ENCODE peak calls at places on chromosomes 12 and 14, in six cellular contexts. D is H9, Q is IMR-90, V is mesenchymal stem cell, P is H1, N is trophoblast cell. S is an unnamed sample.

GRCh38 chr14:34489324-34489723 is 27.3 kb upstream of the SPTSSA start:
- DNase-seq in N (peak; percentile 88), D (no peak), V (no peak), Q (peak; percentile 26), P (no peak), S (no peak)

GRCh38 chr12:111777345-111778045 is 10.8 kb downstream of the ALDH2 start:
- DNase-seq in D (no peak), Q (no peak), N (no peak), V (no peak), P (no peak), S (no peak)

GRCh38 chr14:61033851-61034250 is 52.8 kb downstream of the SLC38A6 start:
- DNase-seq in Q (peak; percentile 58), N (no peak), P (no peak), V (no peak), D (no peak), S (no peak)

GRCh38 chr14:34247605-34248004 is 214.4 kb downstream of the SPTSSA start:
- DNase-seq in D (no peak), P (no peak), V (no peak), Q (no peak), N (no peak), S (no peak)

GRCh38 chr12:67716817-67717216 is 68.3 kb downstream of the DYRK2 start:
- DNase-seq in D (no peak), P (no peak), N (peak; percentile 72), Q (peak; percentile 52), V (no peak), S (no peak)

GRCh38 chr14:91061309-91061887 is 957 bp upstream of the RPS6KA5 start:
- DNase-seq in D (no peak), Q (no peak), N (no peak), P (no peak), V (no peak), S (no peak)

GRCh38 chr14:96265387-96265786 is 9.4 kb downstream of the BDKRB1 start:
- DNase-seq in N (no peak), D (no peak), V (no peak), P (no peak), Q (peak; percentile 19), S (no peak)

GRCh38 chr12:29889737-29890136 is 106.0 kb upstream of the TMTC1 start:
- DNase-seq in P (peak; percentile 44), D (peak; percentile 83), Q (peak; percentile 32), V (peak; percentile 13), N (no peak), S (peak; percentile 49)

GRCh38 chr14:95993768-95994592 is 45.2 kb upstream of the C14orf132 start:
- DNase-seq in N (peak; percentile 69), Q (peak; percentile 53), D (peak; percentile 72), V (peak; percentile 58), P (peak; percentile 60), S (peak; percentile 73)

GRCh38 chr12:105455250-105455649 is 124.8 kb downstream of the C12orf75 start:
- DNase-seq in N (peak; percentile 51), Q (no peak), P (no peak), V (no peak), D (no peak), S (no peak)

GRCh38 chr12:13941258-13942249 is 39.8 kb downstream of the GRIN2B start:
- DNase-seq in D (peak; percentile 80), V (peak; percentile 19), P (peak; percentile 64), Q (peak; percentile 0), N (peak; percentile 93), S (peak; percentile 58)

GRCh38 chr12:54723653-54724256 is 75.6 kb upstream of the DCD start:
- DNase-seq in N (peak; percentile 59), Q (peak; percentile 11), P (no peak), V (peak; percentile 29), D (peak; percentile 46), S (no peak)

GRCh38 chr12:19912996-19913395 is 455.3 kb upstream of the PDE3A start:
- DNase-seq in N (no peak), V (no peak), Q (no peak), D (no peak), P (no peak), S (no peak)

GRCh38 chr12:64007853-64008252 is 163.4 kb downstream of the SRGAP1 start:
- DNase-seq in D (no peak), Q (peak; percentile 57), P (no peak), N (peak; percentile 63), V (no peak), S (no peak)

GRCh38 chr12:89800435-89800834 is 91.8 kb upstream of the ATP2B1 start:
- DNase-seq in Q (no peak), V (no peak), N (no peak), P (no peak), D (no peak), S (no peak)

GRCh38 chr14:35001624-35002023 is 18.8 kb downstream of the SRP54 start:
- DNase-seq in Q (no peak), N (no peak), D (no peak), P (no peak), V (no peak), S (no peak)

GRCh38 chr12:104673294-104674062 is 216.7 kb downstream of the CHST11 start:
- DNase-seq in V (peak; percentile 95), Q (no peak), D (no peak), P (no peak), N (peak; percentile 45), S (no peak)

GRCh38 chr12:73161970-73162369 is 889.8 kb downstream of the TRHDE start:
- DNase-seq in P (no peak), D (no peak), Q (no peak), V (no peak), N (no peak), S (no peak)

GRCh38 chr12:20527396-20528154 is 159.2 kb downstream of the PDE3A start:
- DNase-seq in N (no peak), Q (peak; percentile 90), V (no peak), P (no peak), D (no peak), S (no peak)

GRCh38 chr12:94841171-94841570 is 162.3 kb downstream of the NDUFA12 start:
- DNase-seq in V (peak; percentile 18), D (no peak), P (no peak), Q (no peak), N (no peak), S (no peak)

GRCh38 chr14:89630096-89630829 is 213.2 kb upstream of the FOXN3 start:
- DNase-seq in N (peak; percentile 91), D (no peak), V (no peak), Q (no peak), P (no peak), S (no peak)

GRCh38 chr12:19440916-19441315 is 1.6 kb downstream of the AEBP2 start:
- DNase-seq in V (no peak), P (no peak), Q (peak; percentile 40), N (no peak), D (no peak), S (no peak)

GRCh38 chr14:71439247-71439646 is 493.0 kb upstream of the RGS6 start:
- DNase-seq in D (no peak), N (no peak), P (no peak), Q (peak; percentile 27), V (no peak), S (no peak)

GRCh38 chr12:19450362-19450761 is 11.1 kb downstream of the AEBP2 start:
- DNase-seq in Q (no peak), N (peak; percentile 35), V (no peak), D (no peak), P (no peak), S (no peak)

GRCh38 chr12:128660532-128661215 is 163.1 kb downstream of the SLC15A4 start:
- DNase-seq in D (no peak), V (no peak), Q (no peak), P (no peak), N (no peak), S (no peak)

GRCh38 chr14:96497586-96497985 is 4.6 kb upstream of the PAPOLA start:
- DNase-seq in V (no peak), D (no peak), P (no peak), Q (no peak), N (peak; percentile 76), S (no peak)

GRCh38 chr14:92287987-92288386 is 35.0 kb upstream of the SLC24A4 start:
- DNase-seq in P (no peak), V (no peak), D (no peak), N (no peak), Q (no peak), S (no peak)

GRCh38 chr14:36295642-36296627 is 24.5 kb downstream of the MBIP start:
- DNase-seq in P (no peak), N (no peak), V (no peak), Q (no peak), D (no peak), S (no peak)
- H3K18ac ChIP-seq in P (no peak overlapping the region), N (no peak overlapping the region), V (no peak overlapping the region), Q (no peak overlapping the region), D (no peak overlapping the region), S (no peak overlapping the region)

GRCh38 chr14:69752773-69753172 is 14.2 kb upstream of the SRSF5 start:
- DNase-seq in P (no peak), N (no peak), V (no peak), D (no peak), Q (no peak), S (no peak)

GRCh38 chr14:69756298-69756697 is 10.6 kb upstream of the SRSF5 start:
- DNase-seq in D (no peak), V (no peak), N (no peak), P (no peak), Q (no peak), S (no peak)

GRCh38 chr14:69760810-69761209 is 6.1 kb upstream of the SRSF5 start:
- DNase-seq in V (no peak), N (no peak), D (no peak), Q (no peak), P (no peak), S (no peak)

GRCh38 chr14:69755299-69755698 is 11.6 kb upstream of the SRSF5 start:
- DNase-seq in D (no peak), P (no peak), N (no peak), Q (no peak), V (no peak), S (no peak)

DNA sequence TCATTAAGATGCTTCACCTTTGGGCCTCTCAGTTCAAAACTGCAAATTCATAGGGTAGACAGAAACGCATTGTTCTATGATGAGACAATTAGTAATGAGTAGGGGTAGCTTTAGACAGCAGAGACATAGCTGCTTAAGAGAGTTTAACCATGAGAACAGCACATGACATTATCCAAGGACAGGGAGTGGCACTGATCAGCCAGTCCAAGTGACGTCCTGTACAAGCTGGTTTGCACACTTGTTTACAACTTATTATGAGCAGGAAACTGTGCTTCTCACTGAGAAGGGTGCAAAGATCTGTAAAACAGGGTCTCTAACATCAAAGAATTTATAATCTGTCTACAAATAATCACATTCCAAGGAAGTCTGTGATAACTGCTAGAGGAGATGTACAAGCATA is 11.2 kb upstream of the SRSF5 start:
- DNase-seq in N (no peak), Q (no peak), P (no peak), V (no peak), D (no peak), S (no peak)
- H3K4ac ChIP-seq in N (no peak overlapping the region), Q (no peak overlapping the region), P (no peak overlapping the region), V (no peak overlapping the region), D (no peak overlapping the region), S (no peak overlapping the region)

GRCh38 chr12:66662729-66663128 is 16.1 kb downstream of the GRIP1 start:
- DNase-seq in D (no peak), Q (peak; percentile 33), V (peak; percentile 2), P (no peak), N (no peak), S (no peak)
- H2AFZ ChIP-seq in D (no peak overlapping the region), Q (no peak overlapping the region), V (no peak overlapping the region), P (no peak overlapping the region), N (no peak overlapping the region), S (no peak overlapping the region)

DNA sequence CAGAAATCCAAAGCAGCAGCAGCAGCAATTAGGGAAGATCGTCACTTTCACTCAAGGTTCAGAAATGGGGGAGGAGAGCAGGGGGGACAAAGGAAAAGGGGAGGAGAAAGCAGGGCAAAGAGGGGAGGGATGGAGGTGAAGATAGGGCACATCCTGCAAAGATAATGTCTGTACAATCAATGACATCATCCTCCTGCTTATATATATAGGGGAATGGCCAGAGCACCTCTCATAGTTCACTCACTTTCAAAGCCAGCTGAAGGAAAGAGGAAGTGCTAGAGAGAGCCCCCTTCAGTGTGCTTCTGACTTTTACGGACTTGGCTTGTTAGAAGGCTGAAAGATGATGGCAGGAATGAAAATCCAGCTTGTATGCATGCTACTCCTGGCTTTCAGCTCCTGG is at the start of gene NTS:
- DNase-seq in P (no peak), N (no peak), V (peak; percentile 17), D (peak; percentile 45), Q (no peak), S (peak; percentile 31)
- H3K18ac ChIP-seq in P (no peak within 1 kb of the TSS), N (no peak within 1 kb of the TSS), V (no peak within 1 kb of the TSS), D (no peak within 1 kb of the TSS), Q (no peak within 1 kb of the TSS), S (no peak within 1 kb of the TSS)